ENCODE peak calls at places on chromosome 1, in seven cellular contexts. W, X, R, C, T, J and Y are unnamed samples.

GRCh38 chr1:21290546-21290944 is 282 bp upstream of the ECE1 start:
- DNase-seq in R (no peak), J (peak; percentile 11), C (peak; percentile 32), T (no peak), X (no peak), W (peak; percentile 13), Y (no peak)

GRCh38 chr1:208245185-208245705 is 1.1 kb upstream of the PLXNA2 start:
- DNase-seq in J (peak; percentile 51), C (peak; percentile 95), W (peak; percentile 70), T (peak; percentile 93), R (peak; percentile 84), X (peak; percentile 86), Y (peak; percentile 91)

GRCh38 chr1:115365738-115366137 is 27.7 kb upstream of the NGF start:
- DNase-seq in T (no peak), J (no peak), R (no peak), W (no peak), C (no peak), X (no peak), Y (no peak)

GRCh38 chr1:155261401-155261887 is 716 bp downstream of the SCAMP3 start:
- DNase-seq in X (no peak), T (peak; percentile 39), C (peak; percentile 47), J (no peak), R (no peak), W (no peak), Y (no peak)

GRCh38 chr1:25550683-25551310 is 7.4 kb downstream of the LDLRAP1 start:
- DNase-seq in T (peak; percentile 86), C (no peak), W (no peak), R (peak; percentile 40), X (no peak), J (no peak), Y (no peak)

GRCh38 chr1:6041432-6042062 is 4.1 kb upstream of the KCNAB2 start:
- DNase-seq in W (no peak), T (peak; percentile 13), R (no peak), J (no peak), C (peak; percentile 39), X (peak; percentile 39), Y (peak; percentile 78)

GRCh38 chr1:107449326-107449725 is 308.5 kb downstream of the NTNG1 start:
- DNase-seq in W (no peak), R (no peak), X (no peak), C (no peak), T (no peak), J (no peak), Y (no peak)

GRCh38 chr1:179921472-179921871 is 33.1 kb upstream of the CEP350 start:
- DNase-seq in W (no peak), C (no peak), T (no peak), X (no peak), R (no peak), J (no peak), Y (no peak)

GRCh38 chr1:76474922-76475321 is 392.4 kb upstream of the ST6GALNAC5 start:
- DNase-seq in W (no peak), T (no peak), R (no peak), C (no peak), J (no peak), X (no peak), Y (no peak)